ENCODE peak calls at places on chromosomes 1 and 21, in five cellular contexts. F is T-helper 17 cell; M is fibroblast of mammary gland; C is germinal center; D is effector memory CD4-positive, alpha-beta T cell. I is an unnamed sample.
A peak's percentile ranks its signal among the peaks of the same experiment; 100 is the strongest.

GRCh38 chr1:165914136-165914798 is 86.9 kb downstream of the UCK2 start:
- DNase-seq in F (peak; percentile 57), M (peak; percentile 86), C (peak; percentile 68), D (peak; percentile 38), I (peak; percentile 47)

GRCh38 chr21:46217511-46218196 is 10.9 kb downstream of the LSS start:
- DNase-seq in F (no peak), M (no peak), C (no peak), D (no peak), I (no peak)

GRCh38 chr21:42413500-42413899 is 9.8 kb downstream of the UBASH3A start:
- DNase-seq in F (no peak), M (no peak), C (no peak), D (no peak), I (no peak)

GRCh38 chr1:94633051-94633450 is 91.5 kb upstream of the F3 start:
- DNase-seq in F (no peak), M (peak; percentile 67), C (no peak), D (no peak), I (no peak)

GRCh38 chr1:110239491-110240430 is 29.6 kb downstream of the KCNC4 start:
- DNase-seq in F (no peak), M (peak; percentile 44), C (no peak), D (no peak), I (no peak)

GRCh38 chr1:221987860-221988520 is 246.1 kb upstream of the DUSP10 start:
- DNase-seq in F (no peak), M (peak; percentile 91), C (no peak), D (no peak), I (no peak)

GRCh38 chr1:183022202-183023145 is 746 bp upstream of the LAMC1 start:
- DNase-seq in F (no peak), M (peak; percentile 99), C (peak; percentile 64), D (no peak), I (no peak)

GRCh38 chr1:176786274-176786673 is 323.3 kb downstream of the PAPPA2 start:
- DNase-seq in F (no peak), M (peak; percentile 19), C (no peak), D (no peak), I (no peak)

GRCh38 chr1:8939362-8939995 is 6.2 kb upstream of the CA6 start:
- DNase-seq in F (no peak), M (peak; percentile 56), C (no peak), D (no peak), I (no peak)